ENCODE peak calls at places on chromosomes 12 and 14, in seven cellular contexts. Z is IMR-90, C is ascending aorta, L is gastrocnemius medialis, I is lower lobe of right lung, X is Peyer's patch, Q is right lobe of liver. N is an unnamed sample.
A peak's percentile ranks its signal among the peaks of the same experiment; 100 is the strongest.

GRCh38 chr12:124217508-124217981 is 77.3 kb upstream of the RFLNA start:
- DNase-seq in Z (no peak), C (no peak), L (no peak), I (no peak), X (no peak), Q (no peak), N (no peak)

GRCh38 chr12:51318846-51319570 is 5.0 kb downstream of the BIN2 start:
- DNase-seq in Z (no peak), C (no peak), L (no peak), I (peak; percentile 56), X (no peak), Q (no peak), N (no peak)

GRCh38 chr14:100890044-100890443 is 13.5 kb downstream of the RTL1 start:
- DNase-seq in Z (no peak), C (no peak), L (no peak), I (peak; percentile 19), X (peak; percentile 32), Q (peak; percentile 19), N (no peak)

GRCh38 chr12:131559517-131560516 is 151.1 kb upstream of the SFSWAP start:
- DNase-seq in Z (no peak), C (no peak), L (no peak), I (no peak), X (peak; percentile 19), Q (no peak), N (no peak)

GRCh38 chr14:53109028-53109687 is 44.0 kb downstream of the DDHD1 start:
- DNase-seq in Z (no peak), C (no peak), L (no peak), I (no peak), X (no peak), Q (no peak), N (no peak)

GRCh38 chr14:37623552-37623951 is 28.1 kb downstream of the TTC6 start:
- DNase-seq in Z (peak; percentile 81), C (no peak), L (no peak), I (no peak), X (no peak), Q (peak; percentile 79), N (no peak)

GRCh38 chr12:51753980-51754675 is 94.4 kb downstream of the FIGNL2 start:
- DNase-seq in Z (no peak), C (no peak), L (no peak), I (no peak), X (no peak), Q (no peak), N (no peak)

GRCh38 chr12:113103756-113104450 is 31.7 kb downstream of the RASAL1 start:
- DNase-seq in Z (no peak), C (no peak), L (no peak), I (peak; percentile 64), X (no peak), Q (no peak), N (no peak)

GRCh38 chr14:69901113-69901951 is 22.1 kb downstream of the SMOC1 start:
- DNase-seq in Z (peak; percentile 52), C (no peak), L (no peak), I (no peak), X (no peak), Q (no peak), N (no peak)

GRCh38 chr14:35533357-35534129 is 421 bp upstream of the INSM2 start:
- DNase-seq in Z (peak; percentile 34), C (no peak), L (no peak), I (peak; percentile 62), X (peak; percentile 74), Q (peak; percentile 60), N (no peak)

GRCh38 chr12:120453977-120454376 is 7.7 kb downstream of the GATC start:
- DNase-seq in Z (peak; percentile 19), C (no peak), L (no peak), I (no peak), X (no peak), Q (peak; percentile 3), N (no peak)

GRCh38 chr12:21451529-21451928 is 14.1 kb downstream of the PYROXD1 start:
- DNase-seq in Z (peak; percentile 56), C (no peak), L (no peak), I (no peak), X (no peak), Q (no peak), N (no peak)
- TF ChIP-seq CTCF in Z (peak; percentile 43), C (no peak), L (no peak), I (no peak), X (no peak), Q (peak; percentile 22), N (no peak)

DNA sequence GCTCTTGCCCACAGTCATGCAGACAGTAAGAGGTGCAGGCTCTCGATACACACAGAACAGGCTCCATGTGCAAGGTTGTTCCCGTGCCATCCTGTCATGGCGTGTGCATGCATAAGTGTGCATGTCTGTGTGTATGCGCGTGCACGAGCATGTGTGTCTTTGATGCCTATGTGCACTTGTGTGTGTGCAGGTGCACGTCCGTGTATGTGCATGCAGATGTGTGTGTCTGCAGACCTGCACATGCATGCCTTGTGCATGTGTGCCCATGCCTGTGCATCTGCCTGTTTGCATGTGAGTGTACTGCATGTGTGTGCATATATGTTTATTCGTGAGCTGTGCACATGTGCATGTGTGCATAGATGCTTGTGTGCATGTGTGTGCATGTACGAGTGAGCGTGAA is 309.8 kb downstream of the TMEM121 start:
- DNase-seq in Z (no peak), C (no peak), L (no peak), I (no peak), X (no peak), Q (no peak), N (no peak)
- H3K9me3 ChIP-seq in Z (peaks cover 54% of the 10 kb centered on the region), C (no peaks in the 10 kb centered on the region), L (no peaks in the 10 kb centered on the region), I (no peaks in the 10 kb centered on the region), X (no peaks in the 10 kb centered on the region), Q (no peaks in the 10 kb centered on the region), N (no peaks in the 10 kb centered on the region)

GRCh38 chr12:98516184-98516873 is 939 bp downstream of the TMPO start:
- DNase-seq in Z (peak; percentile 81), C (no peak), L (peak; percentile 52), I (peak; percentile 69), X (peak; percentile 75), Q (peak; percentile 74), N (no peak)

GRCh38 chr12:98519257-98519907 is 4.0 kb downstream of the TMPO start:
- DNase-seq in Z (no peak), C (no peak), L (no peak), I (no peak), X (no peak), Q (no peak), N (no peak)

GRCh38 chr12:98513379-98514318 is 1.7 kb upstream of the TMPO start:
- DNase-seq in Z (no peak), C (no peak), L (no peak), I (no peak), X (no peak), Q (no peak), N (no peak)

GRCh38 chr12:98514984-98515367 is 414 bp upstream of the TMPO start:
- DNase-seq in Z (no peak), C (no peak), L (no peak), I (no peak), X (no peak), Q (no peak), N (no peak)

GRCh38 chr12:98515368-98516183 is at the start of gene TMPO:
- DNase-seq in Z (peak; percentile 87), C (peak; percentile 64), L (peak; percentile 88), I (peak; percentile 93), X (peak; percentile 97), Q (peak; percentile 94), N (peak; percentile 98)
- TF ChIP-seq CTCF in Z (no peak), C (no peak), L (no peak), I (no peak), X (peak; percentile 15), Q (no peak), N (peak; percentile 35)

GRCh38 chr14:96962337-96962736 is 165.2 kb downstream of the VRK1 start:
- DNase-seq in Z (no peak), C (no peak), L (no peak), I (no peak), X (no peak), Q (no peak), N (no peak)
- H3K9me3 ChIP-seq in Z (peaks cover 39% of the 10 kb centered on the region), C (no peaks in the 10 kb centered on the region), L (no peaks in the 10 kb centered on the region), I (peaks cover under 1% of the 10 kb centered on the region), X (peaks cover 4% of the 10 kb centered on the region), Q (no peaks in the 10 kb centered on the region), N (peaks cover 35% of the 10 kb centered on the region)

DNA sequence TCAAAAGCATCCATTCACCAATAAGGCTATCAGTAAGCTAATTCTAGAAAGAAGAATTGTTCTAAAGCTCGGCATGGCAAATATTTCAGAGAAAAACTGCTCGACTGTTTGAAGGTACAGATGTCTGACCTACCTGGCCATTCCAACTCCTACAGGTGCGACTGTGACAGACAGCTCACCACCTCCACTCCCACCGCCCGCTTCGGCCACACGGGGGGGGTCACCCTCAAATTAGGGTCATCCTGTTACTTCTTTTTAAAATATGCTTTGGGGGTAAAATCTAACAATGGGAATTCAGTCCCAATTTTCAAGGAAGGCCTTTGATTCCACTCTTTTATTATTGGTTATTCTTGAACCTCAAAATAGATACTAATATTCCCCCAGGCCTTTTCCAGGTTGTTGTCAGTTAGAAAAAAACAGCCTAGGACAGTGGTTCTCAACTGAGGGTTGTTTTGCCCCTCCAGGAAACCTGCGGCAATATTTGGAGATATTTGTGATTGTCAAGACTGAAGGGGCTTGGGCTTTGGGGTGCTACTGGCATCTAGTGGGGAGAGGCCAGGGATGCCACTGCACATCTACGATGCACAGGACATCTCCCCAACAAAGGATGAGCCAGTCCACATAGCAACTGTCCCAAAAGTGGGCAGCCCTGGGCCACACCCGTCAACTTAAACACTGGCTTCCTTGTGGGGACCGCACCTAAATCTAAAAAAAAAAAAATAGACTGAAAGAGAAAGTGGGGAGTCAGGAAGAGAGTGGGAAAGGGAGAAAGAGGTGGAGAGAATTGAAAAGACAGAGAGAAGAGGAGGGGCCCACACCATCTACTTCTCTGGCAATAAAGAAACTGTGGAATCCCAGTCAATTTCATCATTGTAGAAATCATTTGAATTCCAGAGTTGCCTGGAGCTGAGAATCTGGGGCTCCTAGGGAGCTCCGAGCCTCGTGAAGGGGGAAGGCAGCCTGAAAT is 81.0 kb downstream of the BCL11B start:
- DNase-seq in Z (no peak), C (no peak), L (no peak), I (no peak), X (no peak), Q (no peak), N (no peak)
- TF ChIP-seq CTCF in Z (no peak), C (no peak), L (no peak), I (no peak), X (no peak), Q (no peak), N (no peak)

DNA sequence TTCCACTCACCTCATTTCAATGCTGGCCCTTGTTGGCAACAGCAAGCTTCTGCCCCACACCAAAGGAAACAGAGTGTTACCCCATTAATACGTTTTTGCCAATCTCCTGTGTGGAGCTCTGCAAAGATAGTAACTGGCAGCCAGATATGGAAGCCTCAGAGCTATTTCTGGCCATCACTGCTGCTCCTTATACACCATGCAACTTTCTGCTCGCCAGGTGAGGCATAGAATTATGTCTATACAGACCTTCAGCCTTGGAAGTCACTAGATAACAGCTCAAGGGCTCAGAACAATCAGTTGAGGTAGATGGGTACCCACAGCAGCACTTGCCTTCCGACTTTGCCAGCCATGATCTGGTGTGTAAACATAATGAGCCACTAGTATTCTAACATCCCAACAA is 214.8 kb upstream of the ALG10B start:
- DNase-seq in Z (no peak), C (no peak), L (no peak), I (no peak), X (no peak), Q (no peak), N (no peak)
- H3K9me3 ChIP-seq in Z (peaks cover 7% of the 10 kb centered on the region), C (no peaks in the 10 kb centered on the region), L (no peaks in the 10 kb centered on the region), I (no peaks in the 10 kb centered on the region), X (no peaks in the 10 kb centered on the region), Q (no peaks in the 10 kb centered on the region), N (peaks cover 12% of the 10 kb centered on the region)